ENCODE peak calls at places on chromosomes 2 and 18, in five cellular contexts. H is stimulated activated CD8-positive, alpha-beta memory T cell treated with anti-CD3 and anti-CD28 coated beads, Interleukin-15, amount 100 ng/mL, for 24 hours; B is aorta; E is mammary epithelial cell; D is activated naive CD4-positive, alpha-beta T cell. K is an unnamed sample.

GRCh38 chr2:37869756-37870155 is 55.3 kb upstream of the RMDN2 start:
- DNase-seq in H (no peak), B (no peak), E (peak), D (no peak), K (no peak)

GRCh38 chr18:515156-515815 is 14.8 kb upstream of the COLEC12 start:
- DNase-seq in H (no peak), B (no peak), E (no peak), D (no peak), K (no peak)

GRCh38 chr18:12038661-12039417 is 54.8 kb upstream of the ANKRD62 start:
- DNase-seq in H (peak), B (peak), E (peak), D (peak), K (peak)

GRCh38 chr2:234478121-234478858 is 18.6 kb downstream of the ARL4C start:
- DNase-seq in H (no peak), B (no peak), E (peak), D (no peak), K (no peak)

GRCh38 chr18:8785261-8785660 is 79.9 kb downstream of the MTCL1 start:
- DNase-seq in H (no peak), B (no peak), E (no peak), D (no peak), K (no peak)

GRCh38 chr18:48805826-48806535 is 144.8 kb downstream of the SMAD7 start:
- DNase-seq in H (no peak), B (no peak), E (no peak), D (no peak), K (no peak)

GRCh38 chr2:211455225-211455841 is 898.9 kb downstream of the CPS1 start:
- DNase-seq in H (no peak), B (peak), E (peak), D (no peak), K (peak)

GRCh38 chr18:78984941-78985784 is 5.5 kb downstream of the SALL3 start:
- DNase-seq in H (no peak), B (no peak), E (peak), D (no peak), K (peak)

GRCh38 chr2:207513577-207514257 is 16.0 kb upstream of the CREB1 start:
- DNase-seq in H (no peak), B (no peak), E (peak), D (no peak), K (peak)

GRCh38 chr2:83587309-83587708 is 871.8 kb downstream of the SUCLG1 start:
- DNase-seq in H (no peak), B (no peak), E (no peak), D (no peak), K (no peak)

GRCh38 chr2:219405451-219405850 is 12.7 kb upstream of the DES start:
- DNase-seq in H (no peak), B (no peak), E (no peak), D (no peak), K (no peak)

GRCh38 chr2:212665948-212666347 is 127.3 kb upstream of the ERBB4 start:
- DNase-seq in H (no peak), B (no peak), E (no peak), D (no peak), K (no peak)

GRCh38 chr2:206452750-206453149 is 9.4 kb downstream of the ADAM23 start:
- DNase-seq in H (no peak), B (no peak), E (peak), D (no peak), K (peak)

K was measured in RWPE1.